ENCODE peak calls at places on chromosomes 11 and 22, in five cellular contexts. One of them, this sample, is unnamed.

GRCh38 chr11:79400206-79400605 is 40.6 kb downstream of the TENM4 start:
- DNase-seq in fibroblast of mammary gland: no peak
- DNase-seq in stimulated activated CD4-positive, alpha-beta T cell treated with anti-CD3 and anti-CD28 coated beads, TNF-alpha, amount 100 ng/mL, for 1 hour: no peak
- DNase-seq in nephron progenitor cell: no peak
- DNase-seq in pulmonary artery endothelial cell: no peak
- DNase-seq in this sample: no peak

GRCh38 chr11:134374891-134375550 is 37.0 kb downstream of the B3GAT1 start:
- DNase-seq in nephron progenitor cell: no peak
- DNase-seq in fibroblast of mammary gland: no peak
- DNase-seq in stimulated activated CD4-positive, alpha-beta T cell treated with anti-CD3 and anti-CD28 coated beads, TNF-alpha, amount 100 ng/mL, for 1 hour: no peak
- DNase-seq in pulmonary artery endothelial cell: no peak
- DNase-seq in this sample: no peak

GRCh38 chr22:45055936-45056335 is 46.1 kb upstream of the PHF21B start:
- DNase-seq in pulmonary artery endothelial cell: no peak
- DNase-seq in fibroblast of mammary gland: no peak
- DNase-seq in stimulated activated CD4-positive, alpha-beta T cell treated with anti-CD3 and anti-CD28 coated beads, TNF-alpha, amount 100 ng/mL, for 1 hour: no peak
- DNase-seq in nephron progenitor cell: no peak
- DNase-seq in this sample: no peak

GRCh38 chr22:47434336-47435203 is 672.1 kb downstream of the TBC1D22A start:
- DNase-seq in nephron progenitor cell: no peak
- DNase-seq in stimulated activated CD4-positive, alpha-beta T cell treated with anti-CD3 and anti-CD28 coated beads, TNF-alpha, amount 100 ng/mL, for 1 hour: no peak
- DNase-seq in fibroblast of mammary gland: no peak
- DNase-seq in pulmonary artery endothelial cell: no peak
- DNase-seq in this sample: no peak

GRCh38 chr22:49663311-49663711 is 164.4 kb downstream of the BRD1 start:
- DNase-seq in pulmonary artery endothelial cell: no peak
- DNase-seq in nephron progenitor cell: no peak
- DNase-seq in fibroblast of mammary gland: no peak
- DNase-seq in stimulated activated CD4-positive, alpha-beta T cell treated with anti-CD3 and anti-CD28 coated beads, TNF-alpha, amount 100 ng/mL, for 1 hour: no peak
- DNase-seq in this sample: no peak

GRCh38 chr22:35355744-35356420 is 25.0 kb upstream of the HMOX1 start:
- DNase-seq in fibroblast of mammary gland: peak; percentile 42
- DNase-seq in nephron progenitor cell: no peak
- DNase-seq in pulmonary artery endothelial cell: no peak
- DNase-seq in stimulated activated CD4-positive, alpha-beta T cell treated with anti-CD3 and anti-CD28 coated beads, TNF-alpha, amount 100 ng/mL, for 1 hour: no peak
- DNase-seq in this sample: no peak

GRCh38 chr11:91296628-91297027 is 928.0 kb upstream of the FAT3 start:
- DNase-seq in pulmonary artery endothelial cell: no peak
- DNase-seq in fibroblast of mammary gland: no peak
- DNase-seq in nephron progenitor cell: no peak
- DNase-seq in stimulated activated CD4-positive, alpha-beta T cell treated with anti-CD3 and anti-CD28 coated beads, TNF-alpha, amount 100 ng/mL, for 1 hour: no peak
- DNase-seq in this sample: peak; percentile 14

GRCh38 chr11:4626207-4627105 is 10.8 kb upstream of the OR51D1 start:
- DNase-seq in fibroblast of mammary gland: peak; percentile 83
- DNase-seq in stimulated activated CD4-positive, alpha-beta T cell treated with anti-CD3 and anti-CD28 coated beads, TNF-alpha, amount 100 ng/mL, for 1 hour: no peak
- DNase-seq in nephron progenitor cell: peak; percentile 88
- DNase-seq in pulmonary artery endothelial cell: no peak
- DNase-seq in this sample: peak; percentile 50

GRCh38 chr11:27524155-27524554 is 17.6 kb upstream of the LIN7C start:
- DNase-seq in fibroblast of mammary gland: peak; percentile 64
- DNase-seq in pulmonary artery endothelial cell: no peak
- DNase-seq in nephron progenitor cell: no peak
- DNase-seq in stimulated activated CD4-positive, alpha-beta T cell treated with anti-CD3 and anti-CD28 coated beads, TNF-alpha, amount 100 ng/mL, for 1 hour: no peak
- DNase-seq in this sample: peak; percentile 59

This sample was measured in HS-27A.